ENCODE peak calls at places on chromosomes 13 and 19, in four cellular contexts. One of them, this sample, is unnamed.

GRCh38 chr19:46271488-46272197 is 25.2 kb upstream of the HIF3A start:
- DNase-seq in SK-N-SH: no peak
- DNase-seq in HepG2: no peak
- DNase-seq in K562: no peak
- DNase-seq in this sample: no peak

GRCh38 chr19:19336597-19336996 is 16.0 kb downstream of the MAU2 start:
- DNase-seq in SK-N-SH: no peak
- DNase-seq in K562: no peak
- DNase-seq in HepG2: no peak
- DNase-seq in this sample: no peak

GRCh38 chr19:16366433-16367268 is 42.0 kb downstream of the KLF2 start:
- DNase-seq in SK-N-SH: no peak
- DNase-seq in HepG2: no peak
- DNase-seq in K562: no peak
- DNase-seq in this sample: peak

GRCh38 chr19:15294591-15294990 is 37.7 kb downstream of the BRD4 start:
- DNase-seq in HepG2: no peak
- DNase-seq in K562: no peak
- DNase-seq in SK-N-SH: peak
- DNase-seq in this sample: no peak

GRCh38 chr19:51807111-51807701 is 12.2 kb downstream of the FPR3 start:
- DNase-seq in K562: peak
- DNase-seq in HepG2: peak
- DNase-seq in SK-N-SH: no peak
- DNase-seq in this sample: no peak

GRCh38 chr19:44452367-44452766 is 4.1 kb upstream of the ZNF229 start:
- DNase-seq in K562: no peak
- DNase-seq in HepG2: no peak
- DNase-seq in SK-N-SH: no peak
- DNase-seq in this sample: no peak

GRCh38 chr19:2240881-2241760 is 4.5 kb downstream of the SF3A2 start:
- DNase-seq in K562: no peak
- DNase-seq in HepG2: no peak
- DNase-seq in SK-N-SH: no peak
- DNase-seq in this sample: no peak

GRCh38 chr19:3336351-3336679 is 30.1 kb upstream of the NFIC start:
- DNase-seq in K562: no peak
- DNase-seq in SK-N-SH: no peak
- DNase-seq in HepG2: no peak
- DNase-seq in this sample: no peak

GRCh38 chr19:33767898-33768413 is 28.7 kb upstream of the KCTD15 start:
- DNase-seq in HepG2: peak
- DNase-seq in SK-N-SH: no peak
- DNase-seq in K562: peak
- DNase-seq in this sample: no peak

GRCh38 chr19:58354478-58355030 is 1.3 kb upstream of the A1BG start:
- DNase-seq in SK-N-SH: no peak
- DNase-seq in HepG2: no peak
- DNase-seq in K562: no peak
- DNase-seq in this sample: no peak

GRCh38 chr13:24682353-24682752 is 2.1 kb downstream of the ATP12A start:
- DNase-seq in SK-N-SH: no peak
- DNase-seq in HepG2: no peak
- DNase-seq in K562: no peak
- DNase-seq in this sample: no peak

GRCh38 chr19:35641515-35642151 is at the start of gene ETV2:
- DNase-seq in HepG2: no peak
- DNase-seq in K562: peak
- DNase-seq in SK-N-SH: peak
- DNase-seq in this sample: no peak

GRCh38 chr19:681029-681626 is 4.9 kb downstream of the FSTL3 start:
- DNase-seq in K562: no peak
- DNase-seq in HepG2: no peak
- DNase-seq in SK-N-SH: peak
- DNase-seq in this sample: no peak

GRCh38 chr19:45098521-45099464 is 5.8 kb downstream of the PPP1R37 start:
- DNase-seq in SK-N-SH: no peak
- DNase-seq in K562: no peak
- DNase-seq in HepG2: peak
- DNase-seq in this sample: no peak

GRCh38 chr13:48334534-48335127 is 31.1 kb downstream of the RB1 start:
- DNase-seq in SK-N-SH: peak
- DNase-seq in HepG2: peak
- DNase-seq in K562: peak
- DNase-seq in this sample: peak

GRCh38 chr19:8655340-8655709 is 24.9 kb downstream of the NFILZ start:
- DNase-seq in SK-N-SH: peak
- DNase-seq in K562: peak
- DNase-seq in HepG2: no peak
- DNase-seq in this sample: no peak

DNA sequence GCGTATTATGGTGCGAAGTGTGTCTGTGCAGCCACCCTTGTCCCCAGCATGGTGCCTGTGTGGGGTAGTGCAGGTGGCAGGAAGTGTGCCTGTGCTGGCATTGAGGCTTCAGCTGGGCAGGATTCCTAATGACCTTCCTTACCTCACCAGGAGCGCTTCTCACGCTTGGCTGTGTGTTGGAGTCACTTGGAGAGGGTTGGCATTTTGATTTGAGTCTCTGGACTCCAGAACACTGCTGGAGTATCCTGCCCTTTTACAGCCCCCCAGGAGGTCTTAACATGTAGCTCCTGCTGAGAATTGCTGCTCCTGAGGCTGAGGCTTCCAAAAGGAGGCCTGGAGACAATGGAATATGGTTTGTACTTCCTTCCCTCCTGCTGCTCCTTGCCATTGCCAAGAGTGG is 87.0 kb downstream of the ARHGEF7 start:
- DNase-seq in K562: no peak
- DNase-seq in HepG2: no peak
- DNase-seq in SK-N-SH: no peak
- DNase-seq in this sample: no peak
- TF ChIP-seq ZBTB33 in K562: no peak
- TF ChIP-seq ZBTB33 in HepG2: no peak
- TF ChIP-seq ZBTB33 in SK-N-SH: no peak
- TF ChIP-seq ZBTB33 in this sample: no peak

GRCh38 chr13:43751624-43752023 is 35.1 kb downstream of the ENOX1 start:
- DNase-seq in SK-N-SH: no peak
- DNase-seq in HepG2: no peak
- DNase-seq in K562: no peak
- DNase-seq in this sample: no peak
- TF ChIP-seq TAF1 in SK-N-SH: no peak
- TF ChIP-seq TAF1 in HepG2: no peak
- TF ChIP-seq TAF1 in K562: no peak
- TF ChIP-seq TAF1 in this sample: no peak

GRCh38 chr13:50809133-50810090 is 34.1 kb downstream of the DLEU7 start:
- DNase-seq in HepG2: no peak
- DNase-seq in K562: no peak
- DNase-seq in SK-N-SH: no peak
- DNase-seq in this sample: no peak

GRCh38 chr13:50812242-50812641 is 31.2 kb downstream of the DLEU7 start:
- DNase-seq in HepG2: no peak
- DNase-seq in SK-N-SH: no peak
- DNase-seq in K562: no peak
- DNase-seq in this sample: no peak

GRCh38 chr13:50805805-50806204 is 37.7 kb downstream of the DLEU7 start:
- DNase-seq in HepG2: peak
- DNase-seq in SK-N-SH: no peak
- DNase-seq in K562: no peak
- DNase-seq in this sample: no peak

GRCh38 chr13:50810468-50810867 is 33.0 kb downstream of the DLEU7 start:
- DNase-seq in HepG2: no peak
- DNase-seq in K562: no peak
- DNase-seq in SK-N-SH: no peak
- DNase-seq in this sample: no peak

GRCh38 chr13:50810998-50811397 is 32.5 kb downstream of the DLEU7 start:
- DNase-seq in SK-N-SH: no peak
- DNase-seq in HepG2: no peak
- DNase-seq in K562: no peak
- DNase-seq in this sample: peak
- TF ChIP-seq ZBTB33 in SK-N-SH: no peak
- TF ChIP-seq ZBTB33 in HepG2: no peak
- TF ChIP-seq ZBTB33 in K562: no peak
- TF ChIP-seq ZBTB33 in this sample: no peak

GRCh38 chr13:42049454-42049780 is 969 bp downstream of the DGKH start:
- DNase-seq in K562: no peak
- DNase-seq in SK-N-SH: no peak
- DNase-seq in HepG2: no peak
- DNase-seq in this sample: peak

GRCh38 chr13:42048625-42049453 is at the start of gene DGKH:
- DNase-seq in SK-N-SH: peak
- DNase-seq in HepG2: no peak
- DNase-seq in K562: peak
- DNase-seq in this sample: no peak

GRCh38 chr13:42048323-42048624 is 174 bp upstream of the DGKH start:
- DNase-seq in SK-N-SH: no peak
- DNase-seq in HepG2: no peak
- DNase-seq in K562: peak
- DNase-seq in this sample: no peak

GRCh38 chr13:42046448-42046847 is 2.0 kb upstream of the DGKH start:
- DNase-seq in SK-N-SH: no peak
- DNase-seq in HepG2: no peak
- DNase-seq in K562: no peak
- DNase-seq in this sample: no peak

DNA sequence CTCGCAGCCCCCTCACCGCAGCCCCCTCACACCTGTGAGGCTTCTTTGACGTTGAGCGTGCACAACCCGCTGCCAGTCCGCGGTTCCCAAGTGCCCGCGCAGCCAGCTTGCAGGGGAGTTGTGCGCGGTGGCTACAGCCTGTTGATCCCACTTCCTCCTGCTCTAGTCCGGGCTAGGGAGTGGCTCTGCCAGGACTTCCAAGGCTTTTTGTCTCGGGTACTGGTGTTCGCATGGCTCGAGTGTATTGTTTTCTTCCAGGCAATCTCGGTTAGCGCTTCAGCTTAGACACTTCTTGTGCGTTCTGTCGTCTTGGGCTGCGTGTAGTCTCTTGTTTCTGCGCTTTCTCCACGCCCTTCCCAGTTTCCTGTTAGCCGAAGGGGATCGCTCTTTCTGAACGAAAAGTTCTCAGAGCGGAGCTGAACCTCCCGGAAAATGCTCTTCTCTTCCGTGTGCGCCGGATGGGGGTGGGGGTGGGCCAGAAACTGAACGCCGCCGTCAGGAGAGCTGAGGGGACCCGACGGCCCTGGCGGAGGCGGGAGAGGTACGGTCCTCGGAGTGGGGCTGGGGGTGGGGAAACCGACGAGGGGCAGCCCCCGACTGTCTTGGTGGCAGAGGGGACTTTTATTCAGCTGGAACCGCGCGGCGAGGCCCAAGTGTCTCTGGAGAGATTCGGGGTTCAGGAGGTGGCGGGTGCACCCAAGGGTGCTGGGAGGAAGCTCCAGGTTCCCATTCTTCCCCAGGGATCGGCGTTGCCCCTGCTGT is 706 bp upstream of the DGKH start:
- DNase-seq in SK-N-SH: peak
- DNase-seq in K562: peak
- DNase-seq in HepG2: no peak
- DNase-seq in this sample: peak
- TF ChIP-seq TAF1 in SK-N-SH: peak
- TF ChIP-seq TAF1 in K562: no peak
- TF ChIP-seq TAF1 in HepG2: no peak
- TF ChIP-seq TAF1 in this sample: no peak

GRCh38 chr13:86108334-86108733 is 309.1 kb upstream of the SLITRK6 start:
- DNase-seq in SK-N-SH: no peak
- DNase-seq in HepG2: no peak
- DNase-seq in K562: no peak
- DNase-seq in this sample: no peak
- TF ChIP-seq ZBTB33 in SK-N-SH: no peak
- TF ChIP-seq ZBTB33 in HepG2: no peak
- TF ChIP-seq ZBTB33 in K562: no peak
- TF ChIP-seq ZBTB33 in this sample: no peak

DNA sequence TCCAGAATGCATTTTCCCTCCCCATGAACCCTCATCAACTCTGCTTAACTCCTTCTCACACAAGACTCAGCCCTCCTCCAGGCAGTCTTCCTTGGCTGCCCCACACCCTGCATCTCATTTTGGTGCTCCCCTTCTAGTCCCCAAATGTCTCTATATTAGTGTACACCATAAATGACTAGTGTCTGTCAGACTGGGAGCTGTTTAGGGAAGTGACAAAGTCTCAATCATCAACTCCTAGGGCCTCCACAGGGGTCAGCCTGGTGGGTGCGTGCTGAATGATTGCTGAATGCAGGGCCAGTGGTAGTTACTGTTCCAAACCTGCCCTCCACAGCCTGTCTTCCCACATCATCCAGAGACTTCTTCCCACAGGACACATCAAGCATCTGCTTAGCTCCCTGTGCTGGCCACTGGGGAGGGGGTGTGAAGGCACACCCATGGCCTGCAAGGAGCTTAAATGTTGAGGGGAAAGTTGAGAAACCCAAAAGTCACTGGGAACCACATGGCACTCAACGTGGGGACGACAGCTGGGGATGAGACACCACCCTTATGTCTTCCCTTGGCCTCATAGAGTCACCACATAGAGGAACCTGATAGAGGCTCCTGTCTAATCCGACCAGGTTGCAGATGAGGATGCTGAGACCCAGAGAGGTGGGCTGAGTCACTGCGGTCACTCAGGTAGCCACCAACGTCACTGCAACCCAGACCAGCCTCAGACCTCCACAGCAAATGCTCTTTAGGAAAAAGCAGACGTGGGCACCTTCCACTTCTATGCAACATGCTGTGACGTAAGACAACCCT is 79.3 kb upstream of the TM9SF2 start:
- DNase-seq in K562: no peak
- DNase-seq in HepG2: no peak
- DNase-seq in SK-N-SH: no peak
- DNase-seq in this sample: no peak
- TF ChIP-seq TAF1 in K562: no peak
- TF ChIP-seq TAF1 in HepG2: no peak
- TF ChIP-seq TAF1 in SK-N-SH: no peak
- TF ChIP-seq TAF1 in this sample: no peak